ENCODE peak calls at places on chromosomes 6 and 20, in seven cellular contexts. L, V, Q, F, R, B and K are unnamed samples.

GRCh38 chr6:5084192-5084786 is 852 bp upstream of the PPP1R3G start:
- DNase-seq in Q (peak; percentile 43), F (no peak), V (no peak), R (no peak), B (no peak), L (peak; percentile 73), K (peak; percentile 30)

GRCh38 chr20:9215539-9215938 is 146.7 kb downstream of the PLCB4 start:
- DNase-seq in L (no peak), Q (no peak), V (peak; percentile 6), R (no peak), B (no peak), F (no peak), K (no peak)

GRCh38 chr6:1761472-1761871 is 151.8 kb downstream of the FOXC1 start:
- DNase-seq in V (no peak), B (no peak), L (no peak), R (no peak), Q (no peak), F (no peak), K (no peak)

GRCh38 chr6:1436334-1437306 is 47.2 kb downstream of the FOXF2 start:
- DNase-seq in V (peak; percentile 57), L (no peak), B (peak; percentile 53), Q (no peak), R (no peak), F (peak; percentile 54), K (peak; percentile 75)

GRCh38 chr20:49697071-49697470 is 16.6 kb downstream of the B4GALT5 start:
- DNase-seq in V (no peak), L (no peak), F (no peak), R (no peak), B (peak; percentile 54), Q (no peak), K (no peak)

GRCh38 chr6:53465732-53466131 is 79.2 kb downstream of the GCLC start:
- DNase-seq in R (no peak), L (no peak), F (peak; percentile 66), V (no peak), Q (no peak), B (no peak), K (peak; percentile 53)

GRCh38 chr20:51204794-51205193 is 181.9 kb upstream of the KCNG1 start:
- DNase-seq in F (no peak), L (no peak), Q (no peak), R (no peak), V (no peak), B (no peak), K (no peak)

GRCh38 chr6:7301702-7302101 is 11.3 kb downstream of the SSR1 start:
- DNase-seq in B (no peak), F (no peak), Q (no peak), R (no peak), L (no peak), V (no peak), K (no peak)

GRCh38 chr6:364609-365540 is 26.7 kb upstream of the IRF4 start:
- DNase-seq in Q (no peak), R (no peak), B (no peak), V (no peak), L (no peak), F (no peak), K (no peak)

GRCh38 chr20:3165473-3166337 is 6.0 kb upstream of the FASTKD5 start:
- DNase-seq in B (no peak), R (peak; percentile 55), F (no peak), L (peak; percentile 76), V (no peak), Q (peak; percentile 44), K (no peak)

GRCh38 chr20:23856736-23857135 is 22.8 kb downstream of the CST5 start:
- DNase-seq in Q (no peak), R (no peak), L (no peak), V (no peak), F (no peak), B (no peak), K (no peak)

GRCh38 chr6:4774715-4775590 is 1.3 kb upstream of the CDYL start:
- DNase-seq in F (peak; percentile 32), R (peak; percentile 68), B (peak; percentile 34), V (no peak), L (no peak), Q (peak; percentile 28), K (peak; percentile 44)

GRCh38 chr6:98498891-98499290 is 335.5 kb upstream of the POU3F2 start:
- DNase-seq in V (no peak), Q (no peak), L (no peak), B (no peak), R (no peak), F (no peak), K (no peak)

GRCh38 chr6:124963416-124964083 is 1.3 kb downstream of the RNF217 start:
- DNase-seq in B (no peak), F (no peak), L (no peak), Q (no peak), V (no peak), R (no peak), K (no peak)

GRCh38 chr6:124964084-124964763 is 2.0 kb downstream of the RNF217 start:
- DNase-seq in L (no peak), Q (peak; percentile 62), F (peak; percentile 60), B (no peak), R (no peak), V (no peak), K (no peak)

GRCh38 chr6:124961468-124961783 is 811 bp upstream of the RNF217 start:
- DNase-seq in Q (no peak), V (no peak), B (no peak), L (no peak), F (no peak), R (no peak), K (no peak)

GRCh38 chr6:124961784-124962611 is at the start of gene RNF217:
- DNase-seq in V (no peak), B (peak; percentile 57), F (peak; percentile 54), R (peak; percentile 79), L (peak; percentile 71), Q (peak; percentile 69), K (no peak)

GRCh38 chr6:124962617-124963415 is 579 bp downstream of the RNF217 start:
- DNase-seq in F (no peak), B (peak; percentile 50), Q (peak; percentile 36), R (peak; percentile 64), V (no peak), L (peak; percentile 45), K (no peak)
- TF ChIP-seq CTCF in F (no peak), B (no peak), Q (no peak), R (no peak), V (no peak), L (peak; percentile 45), K (no peak)

DNA sequence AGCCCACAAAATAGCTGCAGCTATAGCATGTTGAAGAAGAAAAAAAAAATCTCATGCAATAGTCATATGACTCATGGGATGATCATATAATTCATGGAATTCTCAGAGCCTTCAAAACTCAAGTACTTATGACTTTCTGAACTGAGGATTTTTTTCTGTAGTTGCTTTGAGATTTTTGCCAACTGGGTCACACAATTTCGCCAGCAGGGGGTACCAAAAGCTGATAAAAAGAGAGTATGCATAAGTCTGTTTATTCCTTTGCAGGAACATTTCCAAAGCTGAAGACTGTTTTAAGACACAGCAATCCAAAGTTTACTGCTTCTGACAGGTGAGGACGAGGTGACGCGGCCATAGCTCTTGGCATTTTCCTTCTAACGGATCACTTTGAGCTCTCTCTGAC is 586.1 kb upstream of the CHD6 start:
- DNase-seq in L (no peak), V (no peak), F (no peak), B (no peak), R (no peak), Q (no peak), K (no peak)
- TF ChIP-seq CTCF in L (peak; percentile 53), V (no peak), F (no peak), B (no peak), R (peak; percentile 31), Q (no peak), K (peak; percentile 51)

GRCh38 chr6:100176321-100176950 is 182.4 kb upstream of the MCHR2 start:
- DNase-seq in R (no peak), F (no peak), L (no peak), Q (peak; percentile 34), V (peak; percentile 8), B (peak; percentile 53), K (peak; percentile 42)
- TF ChIP-seq CTCF in R (peak; percentile 19), F (no peak), L (no peak), Q (no peak), V (peak; percentile 39), B (peak; percentile 26), K (peak; percentile 34)

DNA sequence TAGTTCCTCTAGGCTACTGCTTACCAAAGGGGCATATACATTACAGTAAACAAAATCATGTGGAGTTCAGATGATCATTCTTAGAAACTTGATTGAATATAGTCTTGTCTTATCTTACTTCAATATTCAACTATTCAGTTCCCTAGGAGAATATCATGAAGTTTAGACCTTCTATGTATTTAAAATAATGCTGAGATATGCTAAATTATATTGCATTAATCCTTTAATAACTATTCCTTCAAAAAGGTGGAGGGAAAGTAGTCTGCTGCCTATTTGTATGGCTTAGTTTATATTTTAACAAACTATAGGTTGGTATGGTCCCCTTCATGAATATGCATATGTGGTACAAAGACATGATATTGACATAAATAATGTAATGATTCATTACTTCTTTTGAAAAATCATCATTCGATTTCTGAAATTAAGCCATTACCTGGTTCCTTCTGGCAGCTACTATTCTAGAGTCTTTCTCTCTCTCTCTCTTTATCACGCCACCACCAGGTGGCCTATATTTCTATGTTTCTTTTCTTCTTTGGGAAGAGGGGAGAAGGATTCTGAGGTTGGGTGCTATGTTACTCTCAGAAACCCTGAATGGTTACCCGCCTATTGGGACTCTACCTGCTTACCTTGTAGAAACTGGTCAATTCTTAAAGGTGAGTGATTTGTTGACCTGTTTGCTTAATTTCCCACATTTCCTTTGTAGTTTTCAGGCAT is 855.8 kb downstream of the HACE1 start:
- DNase-seq in Q (no peak), R (no peak), L (no peak), F (no peak), V (no peak), B (no peak), K (no peak)
- TF ChIP-seq CTCF in Q (no peak), R (no peak), L (no peak), F (no peak), V (peak; percentile 13), B (no peak), K (peak; percentile 21)